ENCODE peak calls at places on chromosomes 7 and 10, in five cellular contexts. P is IMR-90, Q is renal cortical epithelial cell, E is osteocyte, S is retina. Y is an unnamed sample.
A peak's percentile ranks its signal among the peaks of the same experiment; 100 is the strongest.

GRCh38 chr10:30784896-30785605 is 155.5 kb upstream of the LYZL2 start:
- DNase-seq in S (peak; percentile 95), P (peak; percentile 69), E (peak; percentile 89), Q (peak; percentile 44), Y (peak; percentile 95)

GRCh38 chr10:72754275-72755032 is 62.5 kb downstream of the MCU start:
- DNase-seq in P (no peak), S (no peak), Q (no peak), E (no peak), Y (no peak)

GRCh38 chr10:12635127-12635541 is 285.8 kb downstream of the CAMK1D start:
- DNase-seq in E (peak; percentile 59), S (no peak), P (peak; percentile 52), Q (peak; percentile 67), Y (no peak)

GRCh38 chr7:24826662-24827020 is 69.4 kb upstream of the GSDME start:
- DNase-seq in Q (peak; percentile 25), S (no peak), P (no peak), E (no peak), Y (no peak)

GRCh38 chr7:129054438-129055293 is at the start of gene TNPO3:
- DNase-seq in Q (peak; percentile 81), P (peak; percentile 88), E (peak; percentile 96), S (peak; percentile 97), Y (peak; percentile 95)

GRCh38 chr10:121393522-121393921 is 204.7 kb downstream of the FGFR2 start:
- DNase-seq in P (no peak), E (no peak), S (no peak), Q (no peak), Y (no peak)

GRCh38 chr10:129308953-129309352 is 158.1 kb upstream of the MGMT start:
- DNase-seq in Q (no peak), S (no peak), P (no peak), E (no peak), Y (no peak)

GRCh38 chr10:96097865-96098264 is 32.2 kb upstream of the ZNF518A start:
- DNase-seq in P (no peak), S (no peak), E (no peak), Q (no peak), Y (no peak)

GRCh38 chr10:77890097-77890496 is 36.5 kb downstream of the DLG5 start:
- DNase-seq in E (no peak), P (no peak), S (no peak), Q (no peak), Y (no peak)

GRCh38 chr10:49632406-49633317 is 18.8 kb downstream of the CHAT start:
- DNase-seq in Q (peak; percentile 1), S (no peak), E (no peak), P (peak; percentile 2), Y (no peak)

GRCh38 chr10:32239770-32240169 is 107.2 kb downstream of the EPC1 start:
- DNase-seq in P (peak; percentile 69), S (no peak), E (no peak), Q (peak; percentile 48), Y (no peak)

GRCh38 chr10:42986618-42987017 is 90.3 kb upstream of the RET start:
- DNase-seq in Q (no peak), E (no peak), S (no peak), P (peak; percentile 1), Y (no peak)

GRCh38 chr10:86439544-86439943 is 72.9 kb upstream of the GRID1 start:
- DNase-seq in E (no peak), P (peak; percentile 97), Q (peak; percentile 97), S (no peak), Y (no peak)

GRCh38 chr7:94022550-94022949 is 18.4 kb upstream of the BET1 start:
- DNase-seq in P (peak; percentile 53), E (no peak), S (no peak), Q (peak; percentile 77), Y (no peak)

GRCh38 chr7:71424166-71424803 is 292.3 kb downstream of the GALNT17 start:
- DNase-seq in S (no peak), P (no peak), E (no peak), Q (no peak), Y (no peak)

GRCh38 chr7:17939670-17940301 is 508 bp downstream of the SNX13 start:
- DNase-seq in E (no peak), P (peak; percentile 23), Q (peak; percentile 13), S (no peak), Y (peak; percentile 53)

GRCh38 chr7:2870471-2870941 is 26.4 kb upstream of the GNA12 start:
- DNase-seq in P (peak; percentile 61), E (no peak), Q (no peak), S (peak; percentile 19), Y (peak; percentile 31)

GRCh38 chr10:27710009-27710408 is 35.6 kb downstream of the MKX start:
- DNase-seq in E (no peak), S (no peak), P (no peak), Q (no peak), Y (no peak)

GRCh38 chr10:79149662-79150443 is 81.1 kb downstream of the ZMIZ1 start:
- DNase-seq in Q (peak; percentile 74), E (peak; percentile 88), P (peak; percentile 61), S (no peak), Y (peak; percentile 40)

GRCh38 chr10:88952647-88953111 is at the start of gene ACTA2:
- DNase-seq in S (no peak), E (no peak), Q (no peak), P (peak; percentile 84), Y (peak; percentile 25)

GRCh38 chr10:78774999-78775711 is 293.6 kb upstream of the ZMIZ1 start:
- DNase-seq in Q (peak; percentile 52), P (peak; percentile 83), S (peak; percentile 40), E (no peak), Y (no peak)

GRCh38 chr10:89382757-89383156 is 4.9 kb downstream of the IFIT1B start:
- DNase-seq in P (peak; percentile 18), Q (no peak), S (no peak), E (no peak), Y (no peak)

GRCh38 chr10:5814110-5815107 is 1.2 kb upstream of the GDI2 start:
- DNase-seq in E (peak; percentile 25), P (peak; percentile 22), Q (peak; percentile 26), S (no peak), Y (peak; percentile 40)

GRCh38 chr7:351681-352480 is 61.9 kb downstream of the FOXL3 start:
- DNase-seq in E (no peak), Q (no peak), P (no peak), S (no peak), Y (no peak)

GRCh38 chr10:7119325-7120015 is 291.4 kb downstream of the SFMBT2 start:
- DNase-seq in Q (no peak), E (peak; percentile 32), P (peak; percentile 35), S (no peak), Y (no peak)

GRCh38 chr7:157499121-157499834 is 162.5 kb downstream of the DNAJB6 start:
- DNase-seq in P (no peak), E (peak; percentile 75), S (no peak), Q (no peak), Y (no peak)

GRCh38 chr7:55567495-55568070 is 4.7 kb downstream of the VOPP1 start:
- DNase-seq in Q (no peak), E (no peak), P (no peak), S (no peak), Y (no peak)

Y was measured in neural progenitor cell.